ENCODE peak calls at places on chromosomes 6 and 20, in seven cellular contexts. O is endothelial cell; M is endodermal cell; G is ACHN; H is HAP-1; I is stimulated activated CD8-positive, alpha-beta memory T cell treated with anti-CD3 and anti-CD28 coated beads, Interleukin-12 subunit alpha, Interleukin-12 subunit beta, amount 100 ng/mL, for 1 hour; N is WTC11. S is an unnamed sample.

GRCh38 chr6:169454204-169454871 is 200.7 kb upstream of the THBS2 start:
- DNase-seq in O (no peak), M (no peak), G (no peak), H (no peak), I (no peak), N (no peak), S (peak)

GRCh38 chr20:25233016-25233772 is 14.7 kb upstream of the PYGB start:
- DNase-seq in O (no peak), M (no peak), G (peak), H (peak), I (no peak), N (no peak), S (no peak)

GRCh38 chr6:156617376-156617775 is 159.8 kb upstream of the ARID1B start:
- DNase-seq in O (no peak), M (peak), G (no peak), H (no peak), I (no peak), N (no peak), S (no peak)

GRCh38 chr6:85396159-85396808 is 53.6 kb upstream of the NT5E start:
- DNase-seq in O (no peak), M (no peak), G (no peak), H (no peak), I (no peak), N (no peak), S (no peak)

GRCh38 chr6:70413829-70414494 is 654 bp downstream of the FAM135A start:
- DNase-seq in O (no peak), M (no peak), G (peak), H (peak), I (no peak), N (no peak), S (peak)

GRCh38 chr6:34237316-34237721 is 646 bp downstream of the HMGA1 start:
- DNase-seq in O (no peak), M (no peak), G (no peak), H (no peak), I (no peak), N (no peak), S (peak)

GRCh38 chr6:106431972-106432371 is 71.5 kb downstream of the CRYBG1 start:
- DNase-seq in O (no peak), M (no peak), G (no peak), H (no peak), I (no peak), N (no peak), S (no peak)

GRCh38 chr20:44946266-44946852 is 13.8 kb downstream of the TOMM34 start:
- DNase-seq in O (no peak), M (no peak), G (no peak), H (no peak), I (no peak), N (no peak), S (no peak)

GRCh38 chr20:61389077-61389476 is 137.0 kb downstream of the CDH4 start:
- DNase-seq in O (no peak), M (no peak), G (no peak), H (no peak), I (no peak), N (no peak), S (no peak)

GRCh38 chr6:136992113-136992512 is 52.7 kb downstream of the IL20RA start:
- DNase-seq in O (no peak), M (no peak), G (no peak), H (no peak), I (no peak), N (no peak), S (no peak)

GRCh38 chr6:137217801-137218472 is 1.2 kb downstream of the IFNGR1 start:
- DNase-seq in O (no peak), M (no peak), G (no peak), H (peak), I (no peak), N (no peak), S (no peak)

GRCh38 chr20:35648836-35649235 is 15.9 kb downstream of the CPNE1 start:
- DNase-seq in O (no peak), M (no peak), G (no peak), H (no peak), I (no peak), N (no peak), S (no peak)

GRCh38 chr6:29627762-29628418 is 5.1 kb downstream of the GABBR1 start:
- DNase-seq in O (peak), M (peak), G (peak), H (peak), I (no peak), N (peak), S (peak)

GRCh38 chr6:151075527-151075926 is 164.2 kb upstream of the AKAP12 start:
- DNase-seq in O (no peak), M (no peak), G (no peak), H (no peak), I (no peak), N (no peak), S (no peak)

GRCh38 chr6:111992851-111993250 is 61.1 kb upstream of the CCN6 start:
- DNase-seq in O (no peak), M (peak), G (no peak), H (no peak), I (peak), N (no peak), S (no peak)

GRCh38 chr6:165548450-165548849 is 114.6 kb downstream of the PDE10A start:
- DNase-seq in O (no peak), M (no peak), G (no peak), H (no peak), I (no peak), N (no peak), S (no peak)

GRCh38 chr20:59821201-59821600 is 112.2 kb downstream of the SYCP2 start:
- DNase-seq in O (no peak), M (no peak), G (no peak), H (no peak), I (no peak), N (no peak), S (no peak)

GRCh38 chr20:50385733-50386640 is 124.2 kb upstream of the PTPN1 start:
- DNase-seq in O (peak), M (no peak), G (no peak), H (no peak), I (peak), N (no peak), S (no peak)

GRCh38 chr6:168179702-168180382 is 100.8 kb upstream of the FRMD1 start:
- DNase-seq in O (no peak), M (peak), G (no peak), H (no peak), I (no peak), N (no peak), S (no peak)

GRCh38 chr6:116847234-116847633 is 18.4 kb upstream of the GPRC6A start:
- DNase-seq in O (no peak), M (no peak), G (peak), H (peak), I (no peak), N (no peak), S (peak)

GRCh38 chr6:107473660-107474059 is 14.3 kb upstream of the PDSS2 start:
- DNase-seq in O (no peak), M (peak), G (no peak), H (no peak), I (no peak), N (no peak), S (no peak)

GRCh38 chr6:106385530-106385929 is 25.0 kb downstream of the CRYBG1 start:
- DNase-seq in O (no peak), M (no peak), G (no peak), H (no peak), I (no peak), N (no peak), S (no peak)

GRCh38 chr6:15948930-15949900 is 179.7 kb upstream of the MYLIP start:
- DNase-seq in O (no peak), M (peak), G (no peak), H (peak), I (no peak), N (no peak), S (no peak)

GRCh38 chr20:13022401-13023170 is 13.8 kb downstream of the SPTLC3 start:
- DNase-seq in O (no peak), M (peak), G (peak), H (no peak), I (no peak), N (no peak), S (no peak)

GRCh38 chr6:156993713-156994112 is 216.5 kb downstream of the ARID1B start:
- DNase-seq in O (no peak), M (no peak), G (no peak), H (no peak), I (no peak), N (no peak), S (no peak)

GRCh38 chr6:5840742-5841141 is 166.0 kb downstream of the NRN1 start:
- DNase-seq in O (no peak), M (no peak), G (no peak), H (no peak), I (no peak), N (no peak), S (no peak)

GRCh38 chr20:2338702-2339101 is 42.0 kb upstream of the TGM6 start:
- DNase-seq in O (no peak), M (no peak), G (no peak), H (no peak), I (no peak), N (no peak), S (no peak)

GRCh38 chr20:34040300-34041015 is 46.7 kb downstream of the RALY start:
- DNase-seq in O (no peak), M (no peak), G (no peak), H (no peak), I (no peak), N (no peak), S (no peak)

GRCh38 chr20:35093245-35093884 is 758 bp upstream of the TRPC4AP start:
- DNase-seq in O (no peak), M (no peak), G (peak), H (no peak), I (no peak), N (no peak), S (peak)

S was measured in AG08396.